ENCODE peak calls at places on chromosome 11, in nine cellular contexts. One of them, this sample, is unnamed.

GRCh38 chr11:69274531-69275016 is 19.4 kb upstream of the MYEOV start:
- DNase-seq in uterus: no peak
- DNase-seq in pancreas: peak; percentile 86
- DNase-seq in tibial nerve: no peak
- DNase-seq in sigmoid colon: no peak
- DNase-seq in heart right ventricle: no peak
- DNase-seq in spleen: peak; percentile 54
- DNase-seq in prostate gland: peak; percentile 96
- DNase-seq in colonic mucosa: peak; percentile 90
- DNase-seq in this sample: peak; percentile 88

GRCh38 chr11:86174101-86175046 is 70.2 kb upstream of the EED start:
- DNase-seq in uterus: peak; percentile 72
- DNase-seq in pancreas: peak; percentile 57
- DNase-seq in tibial nerve: peak; percentile 64
- DNase-seq in sigmoid colon: peak; percentile 74
- DNase-seq in heart right ventricle: peak; percentile 69
- DNase-seq in spleen: no peak
- DNase-seq in prostate gland: no peak
- DNase-seq in colonic mucosa: no peak
- DNase-seq in this sample: no peak

GRCh38 chr11:69439127-69439526 is 42.3 kb upstream of the LINC01488 start:
- DNase-seq in uterus: no peak
- DNase-seq in pancreas: no peak
- DNase-seq in tibial nerve: no peak
- DNase-seq in sigmoid colon: no peak
- DNase-seq in heart right ventricle: no peak
- DNase-seq in spleen: peak; percentile 47
- DNase-seq in prostate gland: no peak
- DNase-seq in colonic mucosa: no peak
- DNase-seq in this sample: no peak

GRCh38 chr11:119790476-119790875 is 61.5 kb upstream of the NECTIN1 start:
- DNase-seq in uterus: no peak
- DNase-seq in pancreas: no peak
- DNase-seq in tibial nerve: no peak
- DNase-seq in sigmoid colon: peak; percentile 20
- DNase-seq in heart right ventricle: no peak
- DNase-seq in spleen: peak; percentile 50
- DNase-seq in prostate gland: no peak
- DNase-seq in colonic mucosa: no peak
- DNase-seq in this sample: no peak

GRCh38 chr11:68686486-68686885 is 2.1 kb downstream of the GAL start:
- DNase-seq in uterus: no peak
- DNase-seq in pancreas: no peak
- DNase-seq in tibial nerve: no peak
- DNase-seq in sigmoid colon: peak; percentile 53
- DNase-seq in heart right ventricle: no peak
- DNase-seq in spleen: no peak
- DNase-seq in prostate gland: no peak
- DNase-seq in colonic mucosa: no peak
- DNase-seq in this sample: no peak

GRCh38 chr11:88378422-88379066 is 41.0 kb upstream of the CTSC start:
- DNase-seq in uterus: no peak
- DNase-seq in pancreas: no peak
- DNase-seq in tibial nerve: no peak
- DNase-seq in sigmoid colon: no peak
- DNase-seq in heart right ventricle: no peak
- DNase-seq in spleen: no peak
- DNase-seq in prostate gland: no peak
- DNase-seq in colonic mucosa: no peak
- DNase-seq in this sample: no peak

GRCh38 chr11:12502041-12502440 is 124.7 kb downstream of the PARVA start:
- DNase-seq in uterus: no peak
- DNase-seq in pancreas: no peak
- DNase-seq in tibial nerve: no peak
- DNase-seq in sigmoid colon: no peak
- DNase-seq in heart right ventricle: no peak
- DNase-seq in spleen: no peak
- DNase-seq in prostate gland: no peak
- DNase-seq in colonic mucosa: no peak
- DNase-seq in this sample: no peak

GRCh38 chr11:131491503-131491902 is 121.1 kb downstream of the NTM start:
- DNase-seq in uterus: no peak
- DNase-seq in pancreas: no peak
- DNase-seq in tibial nerve: no peak
- DNase-seq in sigmoid colon: no peak
- DNase-seq in heart right ventricle: no peak
- DNase-seq in spleen: no peak
- DNase-seq in prostate gland: no peak
- DNase-seq in colonic mucosa: no peak
- DNase-seq in this sample: no peak

GRCh38 chr11:94869186-94869585 is 101.0 kb downstream of the AMOTL1 start:
- DNase-seq in uterus: no peak
- DNase-seq in pancreas: no peak
- DNase-seq in tibial nerve: no peak
- DNase-seq in sigmoid colon: no peak
- DNase-seq in heart right ventricle: no peak
- DNase-seq in spleen: no peak
- DNase-seq in prostate gland: no peak
- DNase-seq in colonic mucosa: no peak
- DNase-seq in this sample: no peak

GRCh38 chr11:94868468-94868867 is 100.3 kb downstream of the AMOTL1 start:
- DNase-seq in uterus: no peak
- DNase-seq in pancreas: no peak
- DNase-seq in tibial nerve: no peak
- DNase-seq in sigmoid colon: no peak
- DNase-seq in heart right ventricle: no peak
- DNase-seq in spleen: no peak
- DNase-seq in prostate gland: no peak
- DNase-seq in colonic mucosa: no peak
- DNase-seq in this sample: no peak

GRCh38 chr11:94864646-94865045 is 96.5 kb downstream of the AMOTL1 start:
- DNase-seq in uterus: no peak
- DNase-seq in pancreas: no peak
- DNase-seq in tibial nerve: no peak
- DNase-seq in sigmoid colon: no peak
- DNase-seq in heart right ventricle: no peak
- DNase-seq in spleen: no peak
- DNase-seq in prostate gland: no peak
- DNase-seq in colonic mucosa: no peak
- DNase-seq in this sample: no peak

GRCh38 chr11:94866231-94866827 is 98.2 kb downstream of the AMOTL1 start:
- DNase-seq in uterus: no peak
- DNase-seq in pancreas: no peak
- DNase-seq in tibial nerve: no peak
- DNase-seq in sigmoid colon: no peak
- DNase-seq in heart right ventricle: no peak
- DNase-seq in spleen: no peak
- DNase-seq in prostate gland: no peak
- DNase-seq in colonic mucosa: no peak
- DNase-seq in this sample: no peak

DNA sequence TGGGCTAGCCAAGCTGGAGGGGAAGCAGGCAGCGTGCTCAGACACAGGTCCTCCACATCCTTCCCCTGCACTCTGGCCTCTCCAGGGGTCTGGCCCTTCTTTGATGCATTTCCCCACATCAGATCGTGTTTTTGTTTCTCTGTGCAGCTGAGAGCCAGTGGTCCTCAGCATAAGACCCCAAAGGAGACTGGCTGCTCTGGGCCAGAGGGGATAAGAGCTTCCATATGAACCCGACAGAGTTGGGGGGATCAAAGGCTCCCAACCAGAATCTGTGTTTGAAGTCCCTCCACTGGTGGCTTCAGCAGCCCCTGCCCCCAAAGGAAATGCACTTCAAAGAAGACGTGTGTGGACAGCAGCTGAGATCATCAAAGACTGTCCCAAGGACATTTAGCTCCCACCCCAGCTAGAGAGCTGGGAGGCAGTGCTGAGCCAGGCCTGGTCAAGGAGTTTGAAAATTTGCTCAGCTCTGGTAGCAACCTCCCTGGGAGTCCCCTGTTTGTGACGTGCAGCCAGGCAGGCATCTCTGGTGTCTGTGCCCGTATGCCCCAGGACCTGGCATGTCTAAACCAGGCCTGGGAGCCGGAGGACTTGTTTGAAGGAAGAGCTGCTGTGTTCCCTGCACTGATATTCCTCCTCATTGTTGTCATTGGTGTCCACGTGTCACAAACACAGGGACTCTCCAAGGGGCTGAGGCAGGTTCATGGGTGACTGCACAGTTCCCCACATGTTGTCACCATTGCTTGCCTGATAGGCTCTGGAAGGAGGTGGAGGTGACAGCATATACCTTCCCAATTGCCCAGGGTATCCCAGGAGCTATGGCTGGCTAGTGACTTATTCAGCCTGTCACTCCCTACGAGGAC is 99.0 kb downstream of the AMOTL1 start:
- DNase-seq in uterus: no peak
- DNase-seq in pancreas: no peak
- DNase-seq in tibial nerve: no peak
- DNase-seq in sigmoid colon: no peak
- DNase-seq in heart right ventricle: no peak
- DNase-seq in spleen: no peak
- DNase-seq in prostate gland: no peak
- DNase-seq in colonic mucosa: no peak
- DNase-seq in this sample: no peak
- H3K36me3 ChIP-seq in uterus: no peaks in the 10 kb centered on the region
- H3K36me3 ChIP-seq in pancreas: no peaks in the 10 kb centered on the region
- H3K36me3 ChIP-seq in tibial nerve: peaks cover 88% of the 10 kb centered on the region
- H3K36me3 ChIP-seq in sigmoid colon: peaks cover 67% of the 10 kb centered on the region
- H3K36me3 ChIP-seq in heart right ventricle: peaks cover 99% of the 10 kb centered on the region
- H3K36me3 ChIP-seq in spleen: no peaks in the 10 kb centered on the region
- H3K36me3 ChIP-seq in prostate gland: no peaks in the 10 kb centered on the region
- H3K36me3 ChIP-seq in colonic mucosa: no peaks in the 10 kb centered on the region
- H3K36me3 ChIP-seq in this sample: no peaks in the 10 kb centered on the region

DNA sequence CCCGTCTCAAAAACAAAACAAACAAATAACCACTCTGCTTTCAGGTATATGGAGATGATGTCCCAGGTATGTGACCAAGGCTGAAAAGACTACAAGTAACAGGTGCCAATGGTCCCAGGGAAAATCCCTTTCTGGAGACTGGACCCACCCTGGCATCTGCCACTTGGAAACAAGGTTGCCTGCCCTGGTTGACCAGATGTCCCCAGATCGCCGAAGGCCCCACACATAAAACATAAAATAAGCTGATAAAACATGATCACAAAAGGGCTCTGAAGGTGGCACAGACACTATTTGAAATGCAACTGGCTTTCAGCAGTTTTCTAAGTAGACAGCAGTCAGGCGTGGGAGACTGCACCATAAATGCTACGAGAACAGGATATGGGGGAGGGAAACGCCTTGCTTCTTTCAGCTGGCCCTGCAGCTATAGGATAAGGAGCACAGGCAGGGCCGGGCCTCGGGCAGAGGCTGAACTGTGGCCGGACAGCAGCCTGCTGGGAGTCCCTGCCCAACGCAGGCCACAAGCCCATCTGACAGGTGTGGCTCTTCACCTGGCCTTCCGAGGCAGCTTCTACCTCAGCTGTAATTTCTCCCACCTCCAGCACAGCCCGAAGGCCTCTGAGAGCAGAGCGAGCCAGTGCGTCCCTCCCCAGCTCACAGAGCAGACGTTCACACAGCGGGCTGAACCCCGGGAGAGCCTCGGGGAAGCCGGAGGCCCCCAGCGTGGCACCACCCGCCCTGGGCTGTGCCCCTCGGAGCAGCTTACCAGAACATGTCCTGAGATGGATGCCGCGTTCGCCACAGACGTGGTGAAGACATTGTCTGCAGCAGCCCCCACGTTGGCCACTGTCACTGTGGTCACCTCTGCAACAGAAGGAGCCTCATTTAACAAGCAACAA is 4.0 kb downstream of the DEAF1 start:
- DNase-seq in uterus: no peak
- DNase-seq in pancreas: peak; percentile 65
- DNase-seq in tibial nerve: no peak
- DNase-seq in sigmoid colon: no peak
- DNase-seq in heart right ventricle: no peak
- DNase-seq in spleen: no peak
- DNase-seq in prostate gland: no peak
- DNase-seq in colonic mucosa: peak; percentile 66
- DNase-seq in this sample: peak; percentile 72
- H3K4me3 ChIP-seq in uterus: no peak overlapping the region
- H3K4me3 ChIP-seq in pancreas: no peak overlapping the region
- H3K4me3 ChIP-seq in tibial nerve: no peak overlapping the region
- H3K4me3 ChIP-seq in sigmoid colon: no peak overlapping the region
- H3K4me3 ChIP-seq in heart right ventricle: no peak overlapping the region
- H3K4me3 ChIP-seq in spleen: no peak overlapping the region
- H3K4me3 ChIP-seq in prostate gland: no peak overlapping the region
- H3K4me3 ChIP-seq in colonic mucosa: no peak overlapping the region
- H3K4me3 ChIP-seq in this sample: no peak overlapping the region

DNA sequence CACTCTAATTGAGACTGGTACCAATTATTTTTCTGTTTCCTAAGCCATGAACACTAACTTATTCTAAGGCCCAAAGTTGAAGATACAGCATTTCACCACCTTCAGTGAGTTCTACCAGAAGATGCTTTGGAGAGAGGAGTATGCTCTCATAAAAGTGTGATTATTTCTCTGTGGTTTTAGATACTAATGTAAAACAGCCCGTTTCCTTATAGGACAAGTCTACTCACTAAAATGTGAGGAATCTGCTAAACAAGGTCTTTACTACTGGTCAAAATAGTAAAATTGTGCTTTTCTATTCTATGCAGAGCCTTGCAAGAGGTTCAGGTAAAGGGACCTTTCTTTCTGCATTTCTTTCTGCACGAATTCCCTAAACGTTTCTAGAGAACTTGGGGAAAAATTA is 2.4 kb downstream of the LGR4 start:
- DNase-seq in uterus: no peak
- DNase-seq in pancreas: no peak
- DNase-seq in tibial nerve: no peak
- DNase-seq in sigmoid colon: no peak
- DNase-seq in heart right ventricle: no peak
- DNase-seq in spleen: no peak
- DNase-seq in prostate gland: no peak
- DNase-seq in colonic mucosa: no peak
- DNase-seq in this sample: no peak
- H3K4me1 ChIP-seq in uterus: no peaks in the 10 kb centered on the region
- H3K4me1 ChIP-seq in pancreas: peaks cover 25% of the 10 kb centered on the region
- H3K4me1 ChIP-seq in tibial nerve: no peaks in the 10 kb centered on the region
- H3K4me1 ChIP-seq in sigmoid colon: peaks cover 55% of the 10 kb centered on the region
- H3K4me1 ChIP-seq in heart right ventricle: peaks cover 12% of the 10 kb centered on the region
- H3K4me1 ChIP-seq in spleen: peaks cover 46% of the 10 kb centered on the region
- H3K4me1 ChIP-seq in prostate gland: peaks cover 8% of the 10 kb centered on the region
- H3K4me1 ChIP-seq in colonic mucosa: no peaks in the 10 kb centered on the region
- H3K4me1 ChIP-seq in this sample: peaks cover 15% of the 10 kb centered on the region

DNA sequence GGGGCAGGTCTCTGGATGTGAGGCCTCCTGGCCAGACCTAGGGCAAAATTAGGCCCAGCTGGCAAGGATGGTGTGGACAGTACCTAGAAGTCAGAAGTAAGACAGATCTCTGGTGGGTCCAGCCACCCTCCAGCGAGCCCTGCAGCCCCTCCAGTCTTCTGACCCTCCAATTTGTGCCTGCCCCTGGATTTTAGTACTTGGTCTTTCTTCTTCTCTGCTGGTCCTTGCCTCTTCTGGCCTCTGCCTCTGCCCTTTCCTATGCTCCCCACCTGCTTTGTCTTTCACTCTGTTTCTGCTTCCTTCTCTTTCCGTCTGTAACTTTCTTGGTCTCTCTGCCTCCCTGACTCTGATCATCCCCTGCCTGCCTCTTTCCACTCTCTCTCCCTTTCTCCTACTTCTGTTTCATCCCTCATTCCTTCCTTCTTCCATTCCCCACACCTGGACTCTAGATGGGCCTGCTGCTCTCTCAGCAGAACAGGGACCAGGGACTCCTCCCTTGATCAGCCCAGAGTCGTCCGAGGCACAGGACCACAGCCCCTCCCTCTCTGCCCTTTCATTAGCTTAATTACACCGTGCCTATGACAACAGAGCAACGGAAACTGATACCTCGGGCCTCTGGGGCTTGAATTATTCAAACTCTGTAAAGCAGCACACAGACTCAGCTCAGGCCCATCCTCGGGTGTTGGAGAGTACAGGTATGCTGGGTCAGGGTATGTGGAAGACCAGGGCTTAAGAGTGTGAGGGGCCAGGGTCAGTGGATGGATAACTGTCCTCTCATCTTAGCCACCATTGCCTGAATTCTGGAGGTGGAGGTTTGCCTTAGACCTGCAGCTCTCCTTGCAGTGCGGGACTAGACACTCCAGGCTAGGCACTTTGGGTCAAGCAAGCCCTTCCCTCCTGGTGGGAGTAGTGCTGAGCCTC is at the start of gene CHRNA10:
- DNase-seq in uterus: no peak
- DNase-seq in pancreas: no peak
- DNase-seq in tibial nerve: no peak
- DNase-seq in sigmoid colon: no peak
- DNase-seq in heart right ventricle: no peak
- DNase-seq in spleen: no peak
- DNase-seq in prostate gland: no peak
- DNase-seq in colonic mucosa: no peak
- DNase-seq in this sample: no peak
- H3K36me3 ChIP-seq in uterus: no peaks in the 10 kb centered on the region
- H3K36me3 ChIP-seq in pancreas: peaks cover 3% of the 10 kb centered on the region
- H3K36me3 ChIP-seq in tibial nerve: peaks cover 100% of the 10 kb centered on the region
- H3K36me3 ChIP-seq in sigmoid colon: peaks cover 31% of the 10 kb centered on the region
- H3K36me3 ChIP-seq in heart right ventricle: peaks cover 88% of the 10 kb centered on the region
- H3K36me3 ChIP-seq in spleen: peaks cover 5% of the 10 kb centered on the region
- H3K36me3 ChIP-seq in prostate gland: peaks cover 3% of the 10 kb centered on the region
- H3K36me3 ChIP-seq in colonic mucosa: no peaks in the 10 kb centered on the region
- H3K36me3 ChIP-seq in this sample: peaks cover 7% of the 10 kb centered on the region